ENCODE peak calls at places on chromosome 1, in four cellular contexts. One of them, this sample, is unnamed. For H3K79me2, the result is how much of the 10 kb centered on the place peaks cover.

GRCh38 chr1:198876371-198876871 is 237.6 kb downstream of the PTPRC start:
- DNase-seq in H9: peak
- DNase-seq in MM.1S: no peak
- DNase-seq in neural progenitor cell: peak
- DNase-seq in this sample: no peak

GRCh38 chr1:107358611-107359342 is 217.9 kb downstream of the NTNG1 start:
- DNase-seq in H9: no peak
- DNase-seq in MM.1S: no peak
- DNase-seq in neural progenitor cell: no peak
- DNase-seq in this sample: peak

GRCh38 chr1:82934069-82934468 is 1064.9 kb downstream of the TTLL7 start:
- DNase-seq in H9: no peak
- DNase-seq in MM.1S: no peak
- DNase-seq in neural progenitor cell: no peak
- DNase-seq in this sample: no peak

GRCh38 chr1:44276006-44276405 is 62.7 kb downstream of the DMAP1 start:
- DNase-seq in H9: no peak
- DNase-seq in MM.1S: no peak
- DNase-seq in neural progenitor cell: no peak
- DNase-seq in this sample: peak

GRCh38 chr1:46401964-46402626 is 8.0 kb downstream of the FAAH start:
- DNase-seq in H9: peak
- DNase-seq in MM.1S: no peak
- DNase-seq in neural progenitor cell: peak
- DNase-seq in this sample: no peak

GRCh38 chr1:176803596-176803995 is 340.6 kb downstream of the PAPPA2 start:
- DNase-seq in H9: no peak
- DNase-seq in MM.1S: no peak
- DNase-seq in neural progenitor cell: no peak
- DNase-seq in this sample: no peak

GRCh38 chr1:96634863-96635262 is 86.7 kb upstream of the PTBP2 start:
- DNase-seq in H9: no peak
- DNase-seq in MM.1S: no peak
- DNase-seq in neural progenitor cell: no peak
- DNase-seq in this sample: no peak

GRCh38 chr1:155167166-155168104 is 5.7 kb downstream of the KRTCAP2 start:
- DNase-seq in H9: peak
- DNase-seq in MM.1S: peak
- DNase-seq in neural progenitor cell: peak
- DNase-seq in this sample: peak

GRCh38 chr1:81007024-81007423 is 793.7 kb upstream of the ADGRL2 start:
- DNase-seq in H9: no peak
- DNase-seq in MM.1S: no peak
- DNase-seq in neural progenitor cell: no peak
- DNase-seq in this sample: no peak

GRCh38 chr1:187032982-187033705 is 204.4 kb downstream of the PLA2G4A start:
- DNase-seq in H9: no peak
- DNase-seq in MM.1S: no peak
- DNase-seq in neural progenitor cell: no peak
- DNase-seq in this sample: no peak

GRCh38 chr1:183891158-183891557 is 86.2 kb downstream of the RGL1 start:
- DNase-seq in H9: no peak
- DNase-seq in MM.1S: peak
- DNase-seq in neural progenitor cell: no peak
- DNase-seq in this sample: no peak

GRCh38 chr1:221099747-221100146 is 220.5 kb downstream of the HLX start:
- DNase-seq in H9: no peak
- DNase-seq in MM.1S: no peak
- DNase-seq in neural progenitor cell: no peak
- DNase-seq in this sample: no peak
- H2AFZ ChIP-seq in H9: no peak
- H2AFZ ChIP-seq in MM.1S: no peak
- H2AFZ ChIP-seq in neural progenitor cell: no peak
- H2AFZ ChIP-seq in this sample: no peak

DNA sequence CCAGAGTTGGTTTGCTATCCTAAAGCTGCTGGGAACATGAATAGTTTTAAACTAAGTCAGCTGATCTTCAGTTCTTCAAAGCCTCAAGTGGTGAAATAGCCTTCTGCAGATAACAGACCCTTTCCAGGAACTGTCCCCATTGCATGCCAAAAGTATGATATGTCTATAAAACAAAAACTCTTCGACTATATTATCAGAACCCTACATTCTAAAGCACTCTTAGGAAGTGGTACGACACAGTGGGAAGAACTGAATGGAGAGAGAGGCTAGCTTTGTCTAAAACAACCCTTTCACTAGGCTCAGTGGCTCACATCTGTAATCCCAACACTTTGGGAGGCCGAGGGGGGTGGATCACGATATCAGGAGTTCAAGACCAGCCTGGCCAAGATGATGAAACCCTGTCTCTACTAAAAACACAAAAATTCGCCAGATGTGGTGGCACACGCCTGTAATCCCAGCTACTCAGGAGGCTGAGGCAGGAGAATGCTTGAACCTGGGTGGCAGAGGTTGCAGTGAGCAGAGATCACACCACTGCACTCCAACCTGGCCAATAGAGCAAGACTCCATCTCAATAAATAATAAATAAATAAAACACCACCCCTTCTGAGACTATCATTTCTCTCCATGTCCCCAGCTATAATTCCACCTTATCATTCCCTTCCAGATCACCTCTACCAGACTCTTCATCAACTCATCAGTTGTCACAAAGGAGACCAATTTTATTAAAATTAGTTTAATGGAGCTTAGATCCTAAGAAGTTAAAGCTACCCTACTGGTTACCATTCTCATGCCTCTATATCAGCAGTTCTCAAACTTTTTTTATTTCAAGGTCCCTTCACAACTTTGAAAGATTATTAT is 2.3 kb upstream of the FRRS1 start:
- DNase-seq in H9: no peak
- DNase-seq in MM.1S: no peak
- DNase-seq in neural progenitor cell: no peak
- DNase-seq in this sample: no peak
- H3K4me2 ChIP-seq in H9: no peak
- H3K4me2 ChIP-seq in MM.1S: no peak
- H3K4me2 ChIP-seq in neural progenitor cell: no peak
- H3K4me2 ChIP-seq in this sample: no peak

GRCh38 chr1:228405200-228405978 is 1.2 kb downstream of the TRIM11 start:
- DNase-seq in H9: peak
- DNase-seq in MM.1S: no peak
- DNase-seq in neural progenitor cell: peak
- DNase-seq in this sample: peak

GRCh38 chr1:228405979-228406265 is 713 bp downstream of the TRIM11 start:
- DNase-seq in H9: peak
- DNase-seq in MM.1S: no peak
- DNase-seq in neural progenitor cell: no peak
- DNase-seq in this sample: peak

GRCh38 chr1:228403231-228403631 is 3.4 kb downstream of the TRIM11 start:
- DNase-seq in H9: peak
- DNase-seq in MM.1S: no peak
- DNase-seq in neural progenitor cell: no peak
- DNase-seq in this sample: no peak

GRCh38 chr1:228402638-228403025 is 4.0 kb downstream of the TRIM11 start:
- DNase-seq in H9: peak
- DNase-seq in MM.1S: no peak
- DNase-seq in neural progenitor cell: no peak
- DNase-seq in this sample: no peak

DNA sequence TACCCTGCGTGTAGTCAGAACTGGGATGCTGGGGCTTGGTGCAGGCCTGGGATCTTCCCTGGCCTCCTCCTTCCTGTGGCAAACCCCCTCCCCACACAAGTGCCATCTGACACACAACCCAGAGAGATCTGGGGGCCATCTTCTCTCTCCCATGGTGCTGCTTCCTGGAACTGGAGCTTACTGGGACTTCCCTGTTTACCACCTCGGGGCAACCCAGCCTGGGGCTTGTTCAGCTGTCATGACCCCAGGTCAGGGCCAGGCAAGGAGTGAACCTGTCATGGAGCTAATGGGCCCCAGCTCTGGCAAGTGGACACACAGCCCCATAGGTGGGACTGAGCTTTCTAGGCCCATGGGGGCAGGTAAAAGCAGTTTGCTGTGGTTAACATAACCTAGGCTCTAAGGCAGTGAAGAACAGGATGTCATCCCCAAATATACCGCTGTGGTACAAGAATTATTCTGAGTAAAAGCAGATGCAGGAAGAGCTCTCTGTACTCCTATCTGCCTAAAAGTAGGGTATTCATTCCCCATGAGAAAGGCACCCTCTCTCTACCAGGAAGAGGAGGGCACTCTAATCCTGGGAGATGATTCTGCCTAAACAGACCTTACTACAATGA is 2.4 kb downstream of the TRIM11 start:
- DNase-seq in H9: peak
- DNase-seq in MM.1S: no peak
- DNase-seq in neural progenitor cell: no peak
- DNase-seq in this sample: no peak
- H3K79me2 ChIP-seq in H9: under half
- H3K79me2 ChIP-seq in MM.1S: half or more
- H3K79me2 ChIP-seq in neural progenitor cell: half or more
- H3K79me2 ChIP-seq in this sample: half or more

GRCh38 chr1:156282143-156282478 is 514 bp downstream of the SMG5 start:
- DNase-seq in H9: no peak
- DNase-seq in MM.1S: peak
- DNase-seq in neural progenitor cell: no peak
- DNase-seq in this sample: no peak
- H2AFZ ChIP-seq in H9: no peak
- H2AFZ ChIP-seq in MM.1S: peak
- H2AFZ ChIP-seq in neural progenitor cell: no peak
- H2AFZ ChIP-seq in this sample: no peak

GRCh38 chr1:5737081-5737480 is 255.1 kb downstream of the NPHP4 start:
- DNase-seq in H9: no peak
- DNase-seq in MM.1S: no peak
- DNase-seq in neural progenitor cell: no peak
- DNase-seq in this sample: no peak

GRCh38 chr1:5733596-5733995 is 258.6 kb downstream of the NPHP4 start:
- DNase-seq in H9: no peak
- DNase-seq in MM.1S: no peak
- DNase-seq in neural progenitor cell: no peak
- DNase-seq in this sample: no peak

GRCh38 chr1:5734414-5734813 is 257.8 kb downstream of the NPHP4 start:
- DNase-seq in H9: no peak
- DNase-seq in MM.1S: no peak
- DNase-seq in neural progenitor cell: no peak
- DNase-seq in this sample: no peak

GRCh38 chr1:5731110-5731423 is 261.2 kb downstream of the NPHP4 start:
- DNase-seq in H9: no peak
- DNase-seq in MM.1S: no peak
- DNase-seq in neural progenitor cell: no peak
- DNase-seq in this sample: no peak

DNA sequence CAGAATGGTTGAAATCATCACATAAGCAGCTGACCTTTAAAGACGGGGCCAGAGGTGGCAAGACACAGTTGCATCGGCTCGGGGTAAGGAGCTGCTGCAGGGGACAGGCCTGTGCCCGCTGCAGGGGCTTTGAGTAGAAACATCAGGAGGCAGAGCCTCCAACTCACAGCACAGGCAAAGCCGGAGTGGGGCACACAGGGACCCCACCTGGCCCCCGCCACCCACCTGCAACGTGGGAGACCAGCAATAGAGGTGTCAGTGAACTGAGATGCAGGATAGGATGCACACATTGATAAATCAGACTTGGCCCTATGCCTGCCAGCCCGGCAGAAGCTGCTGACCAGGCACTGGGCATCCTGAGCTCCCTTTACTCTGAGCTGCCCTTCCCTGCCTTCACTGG is 257.2 kb downstream of the NPHP4 start:
- DNase-seq in H9: no peak
- DNase-seq in MM.1S: no peak
- DNase-seq in neural progenitor cell: no peak
- DNase-seq in this sample: no peak
- H3K4me2 ChIP-seq in H9: no peak
- H3K4me2 ChIP-seq in MM.1S: no peak
- H3K4me2 ChIP-seq in neural progenitor cell: no peak
- H3K4me2 ChIP-seq in this sample: no peak